ENCODE peak calls at places on chromosomes 2 and 18, in seven cellular contexts. M is pancreas; I is RCC 7860; C is mesendoderm; H is fibroblast of lung; D is CD8-positive, alpha-beta memory T cell; A is mesenteric fat pad. Q is an unnamed sample.

GRCh38 chr2:21281876-21282514 is 158.2 kb downstream of the TDRD15 start:
- DNase-seq in A (no peak), M (no peak), H (no peak), D (no peak), C (no peak), I (no peak), Q (no peak)

GRCh38 chr2:10389596-10389995 is 58.5 kb downstream of the ODC1 start:
- DNase-seq in M (no peak), D (no peak), A (no peak), I (peak; percentile 66), H (peak; percentile 44), C (no peak), Q (no peak)

GRCh38 chr2:79715328-79715727 is 202.5 kb downstream of the CTNNA2 start:
- DNase-seq in D (no peak), C (no peak), M (no peak), I (no peak), H (peak; percentile 2), A (no peak), Q (no peak)

GRCh38 chr18:24112874-24113615 is 25.8 kb upstream of the CABYR start:
- DNase-seq in C (peak; percentile 18), D (no peak), I (peak; percentile 19), H (peak; percentile 50), A (no peak), M (peak; percentile 84), Q (peak; percentile 35)

GRCh38 chr2:238471-239268 is 25.2 kb downstream of the SH3YL1 start:
- DNase-seq in C (no peak), I (no peak), H (peak; percentile 14), M (no peak), D (no peak), A (no peak), Q (no peak)

GRCh38 chr2:219836647-219837177 is 209.3 kb downstream of the SLC4A3 start:
- DNase-seq in H (peak; percentile 14), I (no peak), A (no peak), D (no peak), M (no peak), C (no peak), Q (no peak)

GRCh38 chr2:207055254-207055653 is 110.5 kb downstream of the KLF7 start:
- DNase-seq in C (no peak), D (no peak), M (no peak), H (no peak), A (no peak), I (no peak), Q (no peak)

GRCh38 chr2:176178807-176179271 is 9.6 kb upstream of the HOXD1 start:
- DNase-seq in D (no peak), H (no peak), M (no peak), A (no peak), I (no peak), C (no peak), Q (no peak)

GRCh38 chr2:2875296-2875695 is 502.3 kb downstream of the EIPR1 start:
- DNase-seq in M (no peak), A (no peak), I (no peak), C (no peak), H (no peak), D (no peak), Q (no peak)

GRCh38 chr2:120934891-120935338 is 199.2 kb downstream of the GLI2 start:
- DNase-seq in M (no peak), I (peak; percentile 96), H (peak; percentile 80), A (no peak), C (no peak), D (no peak), Q (peak; percentile 30)

GRCh38 chr2:74867841-74868658 is 34.1 kb downstream of the HK2 start:
- DNase-seq in A (no peak), H (peak; percentile 75), M (peak; percentile 40), D (no peak), I (peak; percentile 94), C (no peak), Q (no peak)

GRCh38 chr2:148720501-148720998 is 76.0 kb downstream of the EPC2 start:
- DNase-seq in H (peak; percentile 76), I (no peak), M (no peak), D (no peak), A (no peak), C (no peak), Q (no peak)

GRCh38 chr2:110157153-110157793 is 41.7 kb upstream of the MALL start:
- DNase-seq in D (no peak), M (peak; percentile 5), I (peak; percentile 54), C (peak; percentile 44), A (no peak), H (peak; percentile 84), Q (peak; percentile 28)

GRCh38 chr18:48183613-48184012 is 225.6 kb downstream of the ZBTB7C start:
- DNase-seq in M (no peak), A (no peak), I (no peak), C (no peak), H (no peak), D (no peak), Q (no peak)

GRCh38 chr2:235935071-235935470 is 233.1 kb downstream of the GBX2 start:
- DNase-seq in I (no peak), C (no peak), A (no peak), D (no peak), H (no peak), M (no peak), Q (no peak)

GRCh38 chr18:70197042-70197441 is 8.4 kb downstream of the RTTN start:
- DNase-seq in M (no peak), H (no peak), A (no peak), I (no peak), C (no peak), D (no peak), Q (no peak)

GRCh38 chr2:11802782-11803191 is 56.4 kb downstream of the LPIN1 start:
- DNase-seq in M (no peak), H (peak; percentile 85), C (no peak), D (no peak), A (peak; percentile 62), I (no peak), Q (no peak)

GRCh38 chr2:2007551-2008501 is 263.5 kb upstream of the PXDN start:
- DNase-seq in D (no peak), A (peak; percentile 24), M (no peak), C (peak; percentile 97), H (no peak), I (no peak), Q (no peak)

GRCh38 chr2:27907547-27907946 is 17.0 kb downstream of the BABAM2 start:
- DNase-seq in I (peak; percentile 20), H (no peak), D (no peak), A (no peak), M (no peak), C (no peak), Q (no peak)

GRCh38 chr2:20012282-20013060 is at the start of gene MATN3:
- DNase-seq in C (peak; percentile 79), D (peak; percentile 3), M (peak; percentile 22), I (no peak), A (no peak), H (peak; percentile 20), Q (peak; percentile 71)

GRCh38 chr2:36597532-36598377 is at the start of gene FEZ2:
- DNase-seq in I (peak; percentile 50), H (peak; percentile 74), D (peak; percentile 57), M (peak; percentile 65), A (peak; percentile 92), C (peak; percentile 92), Q (peak; percentile 71)

GRCh38 chr2:41829011-41829500 is 218.8 kb upstream of the PKDCC start:
- DNase-seq in H (no peak), M (no peak), D (no peak), C (no peak), I (no peak), A (no peak), Q (no peak)

GRCh38 chr2:11342561-11343343 is 1.7 kb downstream of the ROCK2 start:
- DNase-seq in H (peak; percentile 79), M (no peak), C (peak; percentile 32), I (peak; percentile 62), A (no peak), D (no peak), Q (no peak)

GRCh38 chr18:77737412-77737811 is 487.8 kb downstream of the GALR1 start:
- DNase-seq in H (no peak), C (no peak), D (no peak), I (no peak), A (no peak), M (no peak), Q (no peak)

GRCh38 chr18:8794133-8794986 is 89.0 kb downstream of the MTCL1 start:
- DNase-seq in C (peak; percentile 49), H (peak; percentile 71), M (no peak), D (no peak), A (no peak), I (peak; percentile 90), Q (no peak)

GRCh38 chr2:185978634-185979405 is 240.2 kb downstream of the FSIP2 start:
- DNase-seq in H (peak; percentile 65), M (no peak), A (no peak), D (no peak), I (no peak), C (no peak), Q (no peak)

Q was measured in HuH-7.